ENCODE peak calls at places on chromosomes 12 and 14, in eight cellular contexts. R is ovary, M is fibroblast of villous mesenchyme, Y is SK-MEL-5, B is AG09319, J is NCI-H1694 treated with DMSO at 0.1 percent for 48 hours, O is SHP77, Q is amniotic stem cell. H is an unnamed sample.

GRCh38 chr12:106106892-106107291 is 31.9 kb downstream of the NUAK1 start:
- DNase-seq in R (no peak), J (no peak), B (no peak), O (no peak), M (peak; percentile 94), Y (no peak), Q (no peak), H (no peak)

GRCh38 chr12:122382919-122383350 is 39.5 kb downstream of the CLIP1 start:
- DNase-seq in M (no peak), R (no peak), B (no peak), Q (no peak), O (no peak), Y (no peak), J (no peak), H (no peak)

GRCh38 chr12:2295941-2296461 is 243.2 kb downstream of the CACNA1C start:
- DNase-seq in Y (no peak), O (no peak), B (peak; percentile 35), R (no peak), J (no peak), M (peak; percentile 40), Q (peak; percentile 13), H (no peak)

GRCh38 chr12:102883204-102883799 is 33.7 kb downstream of the PAH start:
- DNase-seq in Q (no peak), J (peak; percentile 14), B (no peak), R (peak; percentile 59), O (peak; percentile 72), M (peak; percentile 26), Y (peak; percentile 69), H (peak; percentile 71)

GRCh38 chr14:89033756-89034155 is 209.3 kb downstream of the TTC8 start:
- DNase-seq in M (no peak), J (no peak), Q (no peak), R (no peak), Y (no peak), O (peak; percentile 77), B (no peak), H (no peak)

GRCh38 chr14:104438166-104438887 is 141.2 kb upstream of the C14orf180 start:
- DNase-seq in B (no peak), O (no peak), Q (no peak), M (no peak), Y (no peak), J (no peak), R (no peak), H (no peak)

GRCh38 chr14:68552597-68552996 is 240.3 kb downstream of the ZFP36L1 start:
- DNase-seq in O (no peak), R (no peak), B (no peak), Q (no peak), J (no peak), M (peak; percentile 45), Y (no peak), H (no peak)

GRCh38 chr14:56754966-56755365 is 55.3 kb downstream of the OTX2 start:
- DNase-seq in Q (no peak), R (no peak), M (no peak), Y (no peak), B (no peak), J (peak; percentile 96), O (peak; percentile 91), H (no peak)

GRCh38 chr14:60356921-60357550 is 108.0 kb downstream of the PPM1A start:
- DNase-seq in O (no peak), Y (no peak), Q (no peak), J (no peak), R (no peak), B (no peak), M (no peak), H (no peak)

GRCh38 chr14:68342216-68342615 is 450.7 kb downstream of the ZFP36L1 start:
- DNase-seq in B (no peak), Y (no peak), O (no peak), R (no peak), M (no peak), Q (no peak), J (no peak), H (no peak)

GRCh38 chr14:67491741-67492504 is 3.4 kb upstream of the TMEM229B start:
- DNase-seq in J (peak; percentile 94), O (peak; percentile 78), Q (no peak), M (no peak), B (no peak), Y (no peak), R (no peak), H (peak; percentile 82)

GRCh38 chr12:81296556-81297305 is 218.9 kb downstream of the ACSS3 start:
- DNase-seq in R (no peak), Y (no peak), O (no peak), M (no peak), B (no peak), J (no peak), Q (no peak), H (peak; percentile 16)

GRCh38 chr14:49280566-49280965 is 305.6 kb downstream of the RPS29 start:
- DNase-seq in Q (no peak), B (no peak), O (no peak), J (no peak), Y (no peak), M (no peak), R (no peak), H (peak; percentile 3)

GRCh38 chr14:92651106-92651792 is 97.2 kb downstream of the LGMN start:
- DNase-seq in B (no peak), M (no peak), O (no peak), J (no peak), R (no peak), Q (no peak), Y (no peak), H (no peak)

GRCh38 chr14:77580964-77581505 is 35.4 kb downstream of the SPTLC2 start:
- DNase-seq in M (peak; percentile 94), Y (peak; percentile 29), B (no peak), O (no peak), J (peak; percentile 74), R (no peak), Q (peak; percentile 45), H (no peak)